ENCODE peak calls at places on chromosomes 7 and 10, in six cellular contexts. G, L, K, J, I and C are unnamed samples.

GRCh38 chr10:43125881-43126731 is 12.1 kb upstream of the CSGALNACT2 start:
- DNase-seq in L (peak), I (no peak), G (peak), J (no peak), K (no peak), C (no peak)

GRCh38 chr10:103699611-103700435 is 155.6 kb downstream of the SH3PXD2A start:
- DNase-seq in I (peak), K (no peak), J (no peak), G (no peak), L (no peak), C (no peak)

GRCh38 chr10:84375011-84375410 is 46.6 kb downstream of the CCSER2 start:
- DNase-seq in J (peak), I (peak), L (no peak), K (peak), G (peak), C (no peak)

GRCh38 chr7:108492742-108493141 is 33.2 kb downstream of the PNPLA8 start:
- DNase-seq in L (no peak), G (no peak), K (peak), J (no peak), I (no peak), C (no peak)

GRCh38 chr7:36811807-36812206 is 87.5 kb upstream of the AOAH start:
- DNase-seq in K (no peak), G (no peak), I (no peak), L (no peak), J (no peak), C (no peak)

GRCh38 chr7:1300636-1301035 is 68.0 kb downstream of the UNCX start:
- DNase-seq in K (no peak), I (peak), J (no peak), G (no peak), L (no peak), C (no peak)

GRCh38 chr7:72292794-72293193 is 119.3 kb downstream of the CALN1 start:
- DNase-seq in L (no peak), K (no peak), I (no peak), G (no peak), J (no peak), C (no peak)

GRCh38 chr7:54858008-54858692 is 99.1 kb upstream of the SEC61G start:
- DNase-seq in L (no peak), G (no peak), K (no peak), J (no peak), I (no peak), C (no peak)

GRCh38 chr7:50418526-50418925 is 31.6 kb downstream of the FIGNL1 start:
- DNase-seq in J (no peak), G (no peak), L (no peak), I (no peak), K (no peak), C (no peak)

GRCh38 chr7:34758111-34758601 is 100.1 kb downstream of the NPSR1 start:
- DNase-seq in K (no peak), I (no peak), G (no peak), J (no peak), L (no peak), C (no peak)

GRCh38 chr10:132397671-132398565 is 918 bp downstream of the PWWP2B start:
- DNase-seq in L (no peak), J (peak), G (no peak), K (peak), I (peak), C (peak)

GRCh38 chr10:42990016-42990720 is 86.7 kb upstream of the RET start:
- DNase-seq in J (no peak), K (no peak), G (no peak), I (no peak), L (peak), C (no peak)

GRCh38 chr7:18890134-18890533 is 227.3 kb downstream of the TWIST1 start:
- DNase-seq in K (no peak), G (no peak), L (no peak), I (no peak), J (peak), C (no peak)

GRCh38 chr10:91976324-91977051 is 52.9 kb downstream of the BTAF1 start:
- DNase-seq in G (no peak), L (no peak), J (no peak), I (no peak), K (no peak), C (no peak)

GRCh38 chr10:119502214-119502613 is 40.3 kb downstream of the RGS10 start:
- DNase-seq in L (no peak), J (no peak), K (no peak), G (no peak), I (no peak), C (no peak)

GRCh38 chr7:138900040-138900828 is 81.0 kb downstream of the KIAA1549 start:
- DNase-seq in L (no peak), G (no peak), K (no peak), I (no peak), J (no peak), C (no peak)

GRCh38 chr7:104106106-104106505 is 101.7 kb downstream of the ORC5 start:
- DNase-seq in L (no peak), G (no peak), J (peak), K (no peak), I (no peak), C (no peak)

GRCh38 chr10:60662917-60663614 is 115.2 kb upstream of the CDK1 start:
- DNase-seq in L (no peak), G (no peak), I (no peak), J (no peak), K (no peak), C (no peak)

GRCh38 chr10:49135575-49136313 is 1.9 kb upstream of the FAM170B start:
- DNase-seq in G (peak), K (no peak), I (no peak), L (no peak), J (no peak), C (no peak)

GRCh38 chr10:36003031-36003600 is 361.0 kb upstream of the FZD8 start:
- DNase-seq in L (no peak), I (no peak), K (no peak), J (no peak), G (no peak), C (peak)

GRCh38 chr7:133024604-133025003 is 57.3 kb downstream of the CHCHD3 start:
- DNase-seq in I (no peak), J (no peak), L (no peak), K (no peak), G (no peak), C (no peak)

GRCh38 chr10:20257422-20257821 is 441.2 kb downstream of the PLXDC2 start:
- DNase-seq in I (no peak), J (no peak), K (no peak), G (no peak), L (no peak), C (no peak)

GRCh38 chr7:41702635-41703371 is at the start of gene INHBA:
- DNase-seq in J (peak), K (peak), L (no peak), I (no peak), G (peak), C (no peak)

GRCh38 chr7:158683541-158683940 is 21.1 kb downstream of the NCAPG2 start:
- DNase-seq in L (no peak), G (no peak), I (no peak), J (no peak), K (no peak), C (no peak)

GRCh38 chr7:66626236-66626957 is 2.3 kb upstream of the KCTD7 start:
- DNase-seq in G (no peak), I (no peak), J (peak), K (no peak), L (no peak), C (no peak)

GRCh38 chr7:149459540-149460433 is 1.1 kb downstream of the ZNF777 start:
- DNase-seq in J (peak), K (peak), L (no peak), G (no peak), I (peak), C (no peak)

GRCh38 chr7:138207555-138207971 is 131.3 kb downstream of the AKR1D1 start:
- DNase-seq in L (no peak), G (no peak), K (no peak), I (no peak), J (no peak), C (no peak)

GRCh38 chr7:27346531-27347260 is 104.1 kb downstream of the EVX1 start:
- DNase-seq in G (peak), I (no peak), J (peak), L (no peak), K (peak), C (no peak)

GRCh38 chr10:93757136-93757535 is 600 bp upstream of the LGI1 start:
- DNase-seq in L (no peak), K (no peak), G (no peak), I (peak), J (no peak), C (no peak)

GRCh38 chr7:116834815-116835533 is 27.4 kb upstream of the CAPZA2 start:
- DNase-seq in K (no peak), J (peak), I (no peak), G (peak), L (peak), C (peak)

GRCh38 chr10:11806706-11807105 is 16.4 kb upstream of the PROSER2 start:
- DNase-seq in L (no peak), K (no peak), J (no peak), G (no peak), I (no peak), C (no peak)

GRCh38 chr7:107600816-107601215 is 20.8 kb downstream of the BCAP29 start:
- DNase-seq in J (no peak), L (no peak), I (no peak), G (no peak), K (no peak), C (no peak)

GRCh38 chr7:45881759-45882464 is 6.4 kb upstream of the IGFBP1 start:
- DNase-seq in I (no peak), K (no peak), J (peak), L (no peak), G (no peak), C (no peak)

GRCh38 chr7:25312968-25313367 is 84.7 kb upstream of the NPVF start:
- DNase-seq in I (no peak), J (no peak), G (no peak), K (no peak), L (no peak), C (no peak)
- H3K4me3 ChIP-seq in I (no peak), J (no peak), G (no peak), K (no peak), L (no peak), C (no peak)

DNA sequence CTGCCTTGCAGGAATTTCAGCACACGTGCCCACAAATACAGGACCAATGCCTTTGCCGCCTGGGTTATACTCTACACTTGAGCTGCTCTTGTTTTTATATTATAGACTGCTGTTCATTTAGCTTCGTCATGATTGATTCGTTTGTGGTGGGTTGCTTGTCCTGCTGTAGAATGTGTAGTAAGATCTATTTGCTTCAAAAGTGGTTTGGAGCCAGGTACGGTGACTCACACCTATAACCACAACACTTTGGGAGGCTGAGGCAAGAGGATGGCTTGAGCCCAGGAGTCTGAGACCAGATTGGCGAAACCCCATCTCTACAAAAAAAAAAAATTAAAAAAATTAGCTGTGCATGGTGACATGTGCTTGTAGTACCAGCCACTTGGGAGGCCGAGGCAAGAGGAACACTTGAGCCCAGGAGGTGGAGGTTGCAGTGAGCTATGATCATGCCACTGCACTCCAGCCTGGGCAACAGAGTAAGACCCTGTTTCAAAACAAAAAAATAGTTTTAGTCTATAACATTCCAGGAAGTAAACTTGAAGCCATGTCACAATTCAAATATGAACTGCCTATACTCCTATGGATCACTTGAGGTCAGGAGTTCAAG is 9.0 kb upstream of the RHBDD2 start:
- DNase-seq in G (no peak), K (no peak), L (no peak), J (no peak), I (no peak), C (no peak)
- H3K4me3 ChIP-seq in G (no peak), K (no peak), L (no peak), J (no peak), I (no peak), C (no peak)

GRCh38 chr7:118855290-118855689 is 630.8 kb downstream of the ANKRD7 start:
- DNase-seq in K (no peak), G (no peak), L (no peak), J (no peak), I (no peak), C (no peak)

GRCh38 chr7:118863961-118864360 is 639.5 kb downstream of the ANKRD7 start:
- DNase-seq in G (no peak), I (no peak), J (no peak), L (no peak), K (no peak), C (no peak)

GRCh38 chr7:118862733-118863132 is 638.2 kb downstream of the ANKRD7 start:
- DNase-seq in K (no peak), G (no peak), J (no peak), L (no peak), I (no peak), C (no peak)

GRCh38 chr7:118861581-118861980 is 637.1 kb downstream of the ANKRD7 start:
- DNase-seq in K (no peak), G (no peak), I (no peak), L (no peak), J (no peak), C (no peak)

GRCh38 chr7:118858651-118859149 is 634.2 kb downstream of the ANKRD7 start:
- DNase-seq in G (no peak), I (no peak), K (no peak), L (no peak), J (no peak), C (no peak)
- H3K4me3 ChIP-seq in G (no peak), I (no peak), K (no peak), L (no peak), J (no peak), C (no peak)

GRCh38 chr10:96587255-96588059 is 645 bp upstream of the TM9SF3 start:
- DNase-seq in L (no peak), G (peak), J (peak), K (no peak), I (peak), C (no peak)
- H3K4me3 ChIP-seq in L (peak), G (peak), J (peak), K (peak), I (peak), C (peak)